ENCODE peak calls at places on chromosome 7, in six cellular contexts. V is SK-N-SH, T is GM23338, B is A549, E is HCT116, L is K562. Q is an unnamed sample.

GRCh38 chr7:135744938-135745701 is 3.5 kb downstream of the FAM180A start:
- DNase-seq in V (no peak), T (no peak), B (no peak), E (peak; percentile 79), L (no peak), Q (no peak)

GRCh38 chr7:51316666-51317581 is at the start of gene COBL:
- DNase-seq in V (no peak), T (peak; percentile 86), B (peak; percentile 25), E (no peak), L (peak; percentile 79), Q (no peak)

GRCh38 chr7:120402801-120403200 is 129.8 kb downstream of the KCND2 start:
- DNase-seq in V (no peak), T (no peak), B (no peak), E (no peak), L (no peak), Q (no peak)

GRCh38 chr7:27134392-27134791 is 3.8 kb upstream of the HOXA4 start:
- DNase-seq in V (no peak), T (no peak), B (no peak), E (no peak), L (no peak), Q (peak; percentile 55)

GRCh38 chr7:139914861-139915300 is 85.8 kb downstream of the TBXAS1 start:
- DNase-seq in V (no peak), T (no peak), B (no peak), E (no peak), L (no peak), Q (no peak)

GRCh38 chr7:146053492-146053891 is 63.1 kb upstream of the CNTNAP2 start:
- DNase-seq in V (no peak), T (no peak), B (no peak), E (no peak), L (peak; percentile 20), Q (no peak)

GRCh38 chr7:133561361-133561760 is 308.5 kb downstream of the EXOC4 start:
- DNase-seq in V (no peak), T (peak; percentile 16), B (no peak), E (no peak), L (no peak), Q (no peak)

GRCh38 chr7:127905491-127906330 is 125.5 kb downstream of the LRRC4 start:
- DNase-seq in V (no peak), T (no peak), B (no peak), E (no peak), L (no peak), Q (no peak)

GRCh38 chr7:6198687-6199595 is 73.5 kb downstream of the CYTH3 start:
- DNase-seq in V (no peak), T (peak; percentile 63), B (no peak), E (no peak), L (no peak), Q (no peak)

GRCh38 chr7:108611268-108611667 is 41.6 kb downstream of the DNAJB9 start:
- DNase-seq in V (no peak), T (no peak), B (no peak), E (no peak), L (no peak), Q (no peak)

GRCh38 chr7:106613861-106614560 is 46.9 kb downstream of the CCDC71L start:
- DNase-seq in V (no peak), T (no peak), B (no peak), E (no peak), L (no peak), Q (no peak)

GRCh38 chr7:782718-783449 is 49.4 kb upstream of the SUN1 start:
- DNase-seq in V (no peak), T (no peak), B (no peak), E (no peak), L (no peak), Q (no peak)

GRCh38 chr7:36455646-36456045 is 66.0 kb downstream of the ANLN start:
- DNase-seq in V (no peak), T (no peak), B (no peak), E (no peak), L (no peak), Q (no peak)

GRCh38 chr7:76427635-76428034 is 2.9 kb downstream of the ZP3 start:
- DNase-seq in V (no peak), T (no peak), B (no peak), E (no peak), L (no peak), Q (no peak)

GRCh38 chr7:42678315-42678714 is 233.6 kb downstream of the C7orf25 start:
- DNase-seq in V (no peak), T (no peak), B (no peak), E (no peak), L (no peak), Q (no peak)

GRCh38 chr7:139118234-139118802 is 8.8 kb upstream of the ZC3HAV1 start:
- DNase-seq in V (no peak), T (peak; percentile 53), B (peak; percentile 62), E (peak; percentile 32), L (peak; percentile 79), Q (peak; percentile 69)

GRCh38 chr7:74012842-74013249 is 15.1 kb upstream of the ELN start:
- DNase-seq in V (peak; percentile 71), T (peak; percentile 28), B (no peak), E (no peak), L (no peak), Q (no peak)

GRCh38 chr7:14752301-14752700 is 150.2 kb downstream of the DGKB start:
- DNase-seq in V (no peak), T (no peak), B (no peak), E (no peak), L (no peak), Q (no peak)

GRCh38 chr7:14751461-14751860 is 151.1 kb downstream of the DGKB start:
- DNase-seq in V (no peak), T (no peak), B (no peak), E (no peak), L (no peak), Q (peak; percentile 94)

GRCh38 chr7:14759785-14760184 is 142.8 kb downstream of the DGKB start:
- DNase-seq in V (no peak), T (no peak), B (no peak), E (no peak), L (no peak), Q (no peak)

DNA sequence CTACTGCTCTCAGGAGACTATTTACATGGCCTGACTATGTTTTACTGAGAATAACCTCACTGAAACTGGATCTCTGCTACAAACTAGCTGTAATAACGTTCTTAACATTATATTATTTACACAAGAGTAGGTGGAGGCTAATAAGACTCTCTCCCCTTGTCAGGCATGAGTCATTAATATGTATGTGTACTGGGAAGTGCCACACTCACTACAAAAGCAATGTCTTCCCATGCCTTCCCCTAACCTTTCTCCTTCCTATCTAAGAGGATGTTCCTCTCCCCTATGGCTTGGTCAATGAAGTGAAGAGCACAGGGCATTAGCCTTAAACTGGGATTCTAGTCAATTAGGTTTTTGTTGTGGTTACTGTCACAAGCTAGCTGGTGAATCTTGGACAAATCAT is 147.9 kb downstream of the DGKB start:
- DNase-seq in V (no peak), T (peak; percentile 15), B (no peak), E (no peak), L (no peak), Q (no peak)
- TF ChIP-seq REST in V (no peak), T (no peak), B (no peak), E (no peak), L (no peak), Q (no peak)

DNA sequence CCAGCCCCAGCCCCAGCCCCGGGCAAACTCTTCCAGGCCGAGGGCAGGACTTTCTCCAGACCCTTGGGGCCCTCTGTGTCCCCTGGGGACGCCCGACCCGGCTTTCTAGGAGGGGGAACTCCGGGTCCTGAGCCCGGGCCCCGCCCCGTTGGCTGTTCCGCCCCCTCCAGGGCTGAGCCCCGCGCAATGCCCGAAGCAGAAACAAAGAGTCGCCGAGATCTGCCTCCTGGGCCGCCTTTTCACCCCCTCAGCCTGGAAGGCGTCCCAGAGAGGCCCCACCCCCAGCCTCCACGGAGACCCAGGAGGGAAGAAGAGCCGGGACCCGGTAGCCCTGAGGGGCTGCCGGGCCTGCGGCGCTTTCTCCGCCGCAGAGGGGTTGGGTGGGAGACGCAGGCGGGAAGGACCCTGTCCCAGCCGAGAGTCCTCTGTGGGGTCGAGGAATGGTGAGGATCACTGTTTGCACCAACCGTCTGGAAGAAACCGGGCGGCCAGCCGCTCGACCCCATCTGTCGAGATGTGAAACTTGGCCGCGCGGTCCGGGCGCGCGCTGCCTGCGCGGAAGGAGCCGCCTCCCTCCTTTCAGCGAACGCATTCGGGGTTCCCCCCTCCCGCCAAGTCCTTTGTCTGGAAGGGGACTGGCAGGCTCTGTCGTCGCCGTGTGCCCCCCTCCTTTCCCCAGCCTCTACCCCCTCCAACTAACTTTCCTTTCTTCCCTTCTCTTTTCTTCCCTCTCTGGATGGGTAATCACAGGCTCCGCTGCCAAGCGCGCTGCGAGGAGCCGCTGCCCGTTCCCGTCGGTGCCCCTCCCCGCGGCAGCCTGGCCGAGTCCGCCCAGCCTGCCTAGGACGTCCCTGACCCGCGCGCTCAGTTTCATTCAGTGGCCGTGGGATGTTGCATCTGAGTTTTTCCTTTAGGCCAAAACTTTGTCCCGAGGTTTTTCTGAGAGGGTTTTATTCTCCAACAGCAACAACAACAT is 10.2 kb downstream of the EN2 start:
- DNase-seq in V (peak; percentile 48), T (peak; percentile 74), B (no peak), E (no peak), L (no peak), Q (no peak)
- TF ChIP-seq REST in V (no peak), T (no peak), B (no peak), E (no peak), L (no peak), Q (no peak)

GRCh38 chr7:44288811-44289340 is 36.5 kb downstream of the CAMK2B start:
- DNase-seq in V (peak; percentile 32), T (no peak), B (no peak), E (no peak), L (no peak), Q (no peak)
- TF ChIP-seq REST in V (no peak), T (no peak), B (no peak), E (no peak), L (no peak), Q (no peak)

DNA sequence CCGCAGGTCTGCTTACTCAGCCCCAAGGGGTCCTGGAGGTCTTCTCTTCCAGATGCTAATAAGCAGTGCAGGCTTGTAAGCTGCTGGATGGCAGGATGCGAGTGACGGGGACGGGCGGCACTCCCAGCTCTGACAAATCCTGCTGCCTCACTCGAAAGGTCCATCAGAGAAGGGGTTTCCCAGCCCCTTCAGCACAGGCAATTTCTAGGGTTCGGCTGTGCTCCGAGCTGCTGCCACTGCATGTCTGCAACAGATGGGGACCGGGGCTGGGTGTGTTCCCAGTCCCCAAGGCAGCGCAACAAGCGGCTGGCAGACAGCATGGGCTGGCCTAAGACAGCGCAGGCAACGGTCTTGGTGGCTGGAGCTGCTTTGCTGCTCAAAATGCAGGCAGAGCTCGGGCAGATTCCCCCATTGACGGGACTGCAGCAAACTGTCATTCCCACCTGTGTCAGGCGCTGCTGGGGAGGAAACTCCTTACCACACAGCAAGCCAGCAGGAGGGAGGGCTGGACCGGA is 62.5 kb downstream of the PRKAG2 start:
- DNase-seq in V (no peak), T (peak; percentile 39), B (no peak), E (no peak), L (no peak), Q (no peak)
- TF ChIP-seq REST in V (no peak), T (no peak), B (no peak), E (no peak), L (no peak), Q (no peak)

GRCh38 chr7:99244942-99245341 is 27.7 kb upstream of the MYH16 start:
- DNase-seq in V (no peak), T (no peak), B (no peak), E (no peak), L (no peak), Q (no peak)
- TF ChIP-seq REST in V (no peak), T (no peak), B (no peak), E (no peak), L (no peak), Q (no peak)